ENCODE peak calls at places on chromosomes 4 and X, in seven cellular contexts. M, W, K, R, C, E and F are unnamed samples.

GRCh38 chr4:10184501-10184938 is 67.9 kb upstream of the WDR1 start:
- DNase-seq in M (no peak), W (no peak), K (no peak), R (no peak), C (no peak), E (no peak), F (no peak)

GRCh38 chr4:145545538-145546224 is 64.0 kb downstream of the SMAD1 start:
- DNase-seq in M (peak; percentile 14), W (no peak), K (peak; percentile 10), R (no peak), C (no peak), E (no peak), F (peak; percentile 98)

GRCh38 chr4:122503214-122503613 is 46.7 kb upstream of the IL2 start:
- DNase-seq in M (no peak), W (no peak), K (no peak), R (no peak), C (no peak), E (no peak), F (no peak)

GRCh38 chrX:13488706-13489105 is 80.7 kb upstream of the EGFL6 start:
- DNase-seq in M (no peak), W (no peak), K (no peak), R (no peak), C (no peak), E (no peak), F (no peak)

GRCh38 chr4:86895692-86896488 is 3.7 kb upstream of the C4orf36 start:
- DNase-seq in M (peak; percentile 22), W (peak; percentile 47), K (no peak), R (peak; percentile 71), C (peak; percentile 58), E (no peak), F (peak; percentile 77)

GRCh38 chr4:94934201-94934600 is 176.4 kb downstream of the BMPR1B start:
- DNase-seq in M (no peak), W (no peak), K (no peak), R (no peak), C (no peak), E (no peak), F (peak; percentile 69)

GRCh38 chrX:29547877-29548276 is 667.5 kb upstream of the MAGEB2 start:
- DNase-seq in M (no peak), W (no peak), K (no peak), R (no peak), C (no peak), E (no peak), F (no peak)

GRCh38 chr4:141654098-141654497 is 17.7 kb downstream of the IL15 start:
- DNase-seq in M (no peak), W (no peak), K (peak; percentile 19), R (no peak), C (no peak), E (no peak), F (peak; percentile 47)

GRCh38 chr4:119504616-119505015 is 124.0 kb downstream of the PDE5A start:
- DNase-seq in M (no peak), W (no peak), K (no peak), R (peak; percentile 67), C (no peak), E (no peak), F (no peak)

GRCh38 chrX:4944767-4945166 is 1231.3 kb upstream of the PRKX start:
- DNase-seq in M (no peak), W (no peak), K (no peak), R (no peak), C (no peak), E (no peak), F (no peak)

GRCh38 chr4:54568184-54568583 is 89.6 kb upstream of the KIT start:
- DNase-seq in M (no peak), W (no peak), K (no peak), R (no peak), C (no peak), E (no peak), F (peak; percentile 83)

GRCh38 chrX:139851730-139852129 is 81.1 kb downstream of the ATP11C start:
- DNase-seq in M (no peak), W (no peak), K (no peak), R (no peak), C (no peak), E (no peak), F (peak; percentile 76)

GRCh38 chrX:101550362-101550761 is at the start of gene ARMCX1:
- DNase-seq in M (no peak), W (no peak), K (peak; percentile 23), R (no peak), C (peak; percentile 74), E (no peak), F (peak; percentile 74)

GRCh38 chr4:6692806-6693205 is 872 bp upstream of the S100P start:
- DNase-seq in M (no peak), W (no peak), K (no peak), R (peak; percentile 59), C (no peak), E (no peak), F (peak; percentile 42)

GRCh38 chr4:156322592-156322991 is 368.9 kb upstream of the CTSO start:
- DNase-seq in M (no peak), W (no peak), K (no peak), R (no peak), C (no peak), E (no peak), F (peak; percentile 90)

GRCh38 chr4:675036-675804 is 878 bp downstream of the MYL5 start:
- DNase-seq in M (no peak), W (no peak), K (no peak), R (no peak), C (peak; percentile 60), E (no peak), F (no peak)

GRCh38 chr4:118356731-118357130 is 3.9 kb upstream of the PRSS12 start:
- DNase-seq in M (no peak), W (no peak), K (no peak), R (no peak), C (no peak), E (no peak), F (peak; percentile 37)

GRCh38 chr4:176726803-176727202 is 65.9 kb downstream of the VEGFC start:
- DNase-seq in M (no peak), W (no peak), K (no peak), R (no peak), C (no peak), E (no peak), F (peak; percentile 97)

GRCh38 chr4:118086334-118086733 is 52.0 kb downstream of the NDST3 start:
- DNase-seq in M (no peak), W (no peak), K (no peak), R (no peak), C (no peak), E (no peak), F (peak; percentile 31)

DNA sequence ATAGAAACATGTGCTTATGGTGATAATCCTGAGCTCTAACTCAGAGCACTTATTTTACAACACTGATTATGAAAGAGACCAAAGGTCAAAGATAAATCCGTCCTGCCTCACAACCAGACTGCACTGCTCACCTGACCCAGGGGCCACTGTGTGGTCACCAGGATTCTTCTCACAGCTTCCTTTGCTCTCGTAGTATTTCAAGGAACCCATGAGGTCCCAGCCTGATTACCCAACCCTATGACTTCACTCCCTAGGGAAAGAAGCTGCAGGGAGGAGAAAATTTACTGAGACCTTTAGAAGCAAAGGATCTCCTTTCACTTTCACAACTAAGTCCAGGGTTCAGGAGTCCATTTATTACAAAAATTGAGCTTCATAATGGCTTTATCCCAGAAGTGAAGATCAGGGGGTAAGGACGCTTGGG is 9.6 kb downstream of the SLC25A5 start:
- DNase-seq in M (peak; percentile 58), W (peak; percentile 33), K (no peak), R (peak; percentile 85), C (no peak), E (no peak), F (peak; percentile 93)
- H3K4me2 ChIP-seq in M (peak overlapping the region; percentile 74), W (no peak overlapping the region), K (no peak overlapping the region), R (peak overlapping the region; percentile 66), C (peak overlapping the region; percentile 27), E (no peak overlapping the region), F (peak overlapping the region; percentile 82)

GRCh38 chr4:15778742-15779231 is 659 bp downstream of the CD38 start:
- DNase-seq in M (peak; percentile 13), W (no peak), K (no peak), R (no peak), C (no peak), E (no peak), F (no peak)

GRCh38 chr4:15778191-15778741 is at the start of gene CD38:
- DNase-seq in M (peak; percentile 10), W (no peak), K (no peak), R (no peak), C (peak; percentile 78), E (peak; percentile 67), F (no peak)

GRCh38 chr4:15777697-15778096 is 431 bp upstream of the CD38 start:
- DNase-seq in M (no peak), W (no peak), K (no peak), R (no peak), C (no peak), E (no peak), F (no peak)

GRCh38 chr4:15779789-15780188 is 1.7 kb downstream of the CD38 start:
- DNase-seq in M (no peak), W (no peak), K (no peak), R (no peak), C (no peak), E (no peak), F (no peak)

DNA sequence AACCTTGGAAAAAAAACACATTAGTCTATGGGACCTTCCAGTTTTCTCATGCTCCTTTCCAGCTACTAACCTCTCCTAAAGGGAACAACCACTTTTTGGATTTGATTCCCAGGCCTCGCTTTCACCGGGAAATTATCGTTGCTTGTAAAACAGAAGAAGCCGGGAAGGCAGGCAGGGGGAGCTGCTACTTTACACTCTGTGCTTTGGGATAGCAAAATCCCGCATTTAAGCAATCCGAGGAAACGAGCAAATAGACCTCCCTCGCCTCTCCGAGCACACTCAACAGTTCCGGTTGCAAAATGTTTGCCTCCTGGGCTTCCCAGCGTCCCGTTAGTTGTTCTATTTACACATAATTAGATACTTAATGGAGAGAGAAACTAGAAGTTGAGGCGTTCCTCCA is 1.2 kb downstream of the CD38 start:
- DNase-seq in M (peak; percentile 49), W (no peak), K (no peak), R (peak; percentile 46), C (peak; percentile 73), E (no peak), F (peak; percentile 53)
- TF ChIP-seq RFX5 in M (no peak), W (no peak), K (no peak), R (no peak), C (no peak), E (no peak), F (no peak)

GRCh38 chr4:93770201-93770600 is 58.4 kb upstream of the ATOH1 start:
- DNase-seq in M (no peak), W (no peak), K (no peak), R (no peak), C (no peak), E (no peak), F (no peak)

GRCh38 chr4:93767917-93768316 is 60.6 kb upstream of the ATOH1 start:
- DNase-seq in M (no peak), W (no peak), K (no peak), R (no peak), C (no peak), E (no peak), F (no peak)

GRCh38 chr4:93775551-93775950 is 53.0 kb upstream of the ATOH1 start:
- DNase-seq in M (no peak), W (no peak), K (no peak), R (no peak), C (no peak), E (no peak), F (no peak)

GRCh38 chr4:93772858-93773257 is 55.7 kb upstream of the ATOH1 start:
- DNase-seq in M (no peak), W (no peak), K (no peak), R (no peak), C (no peak), E (no peak), F (no peak)

GRCh38 chr4:93771640-93772411 is 56.7 kb upstream of the ATOH1 start:
- DNase-seq in M (no peak), W (no peak), K (no peak), R (no peak), C (peak; percentile 51), E (no peak), F (no peak)
- H3K4me2 ChIP-seq in M (peak overlapping the region; percentile 38), W (no peak overlapping the region), K (no peak overlapping the region), R (peak overlapping the region; percentile 59), C (peak overlapping the region; percentile 68), E (peak overlapping the region; percentile 64), F (peak overlapping the region; percentile 28)

GRCh38 chr4:25857403-25857802 is 5.4 kb downstream of the SEL1L3 start:
- DNase-seq in M (no peak), W (no peak), K (no peak), R (no peak), C (no peak), E (no peak), F (no peak)
- TF ChIP-seq RFX5 in M (no peak), W (no peak), K (no peak), R (no peak), C (no peak), E (no peak), F (no peak)